ENCODE peak calls at places on chromosomes 6 and 20, in seven cellular contexts. O is IMR-90, H is PC-9, Y is uterus, W is OCI-LY7, A is cardiac muscle cell, C is Karpas-422. I is an unnamed sample. For H3K9me3, the result is how much of the 10 kb centered on the place peaks cover.

GRCh38 chr6:40917603-40918002 is 121.4 kb downstream of the UNC5CL start:
- DNase-seq in O (no peak), H (no peak), Y (no peak), W (no peak), A (no peak), C (peak), I (no peak)

GRCh38 chr6:148367418-148368024 is 24.9 kb downstream of the SASH1 start:
- DNase-seq in O (peak), H (no peak), Y (peak), W (no peak), A (no peak), C (peak), I (peak)

GRCh38 chr20:2124632-2125131 is 23.1 kb downstream of the STK35 start:
- DNase-seq in O (no peak), H (no peak), Y (no peak), W (peak), A (no peak), C (no peak), I (no peak)

GRCh38 chr6:106670236-106670635 is 40.9 kb downstream of the QRSL1 start:
- DNase-seq in O (no peak), H (no peak), Y (no peak), W (no peak), A (no peak), C (peak), I (no peak)

GRCh38 chr20:37516697-37517370 is 4.2 kb upstream of the NNAT start:
- DNase-seq in O (peak), H (no peak), Y (no peak), W (no peak), A (no peak), C (no peak), I (no peak)

GRCh38 chr20:17654649-17655285 is 27.3 kb downstream of the RRBP1 start:
- DNase-seq in O (peak), H (peak), Y (peak), W (no peak), A (peak), C (no peak), I (no peak)

GRCh38 chr6:33419580-33420492 is at the start of gene SYNGAP1:
- DNase-seq in O (peak), H (no peak), Y (peak), W (peak), A (peak), C (peak), I (peak)

GRCh38 chr6:126102358-126102757 is 116.0 kb downstream of the TRMT11 start:
- DNase-seq in O (no peak), H (no peak), Y (no peak), W (no peak), A (no peak), C (no peak), I (no peak)

GRCh38 chr6:32883789-32884188 is 29.8 kb downstream of the PSMB9 start:
- DNase-seq in O (peak), H (no peak), Y (no peak), W (no peak), A (peak), C (no peak), I (no peak)

GRCh38 chr6:144314003-144314485 is 28.9 kb downstream of the UTRN start:
- DNase-seq in O (peak), H (no peak), Y (peak), W (no peak), A (no peak), C (no peak), I (peak)

GRCh38 chr6:111407686-111408085 is 75.3 kb downstream of the REV3L start:
- DNase-seq in O (no peak), H (no peak), Y (no peak), W (no peak), A (no peak), C (no peak), I (no peak)

GRCh38 chr6:101163611-101164010 is 229.9 kb upstream of the GRIK2 start:
- DNase-seq in O (no peak), H (no peak), Y (no peak), W (no peak), A (no peak), C (no peak), I (no peak)

GRCh38 chr6:13677878-13678254 is 33.8 kb downstream of the RANBP9 start:
- DNase-seq in O (no peak), H (no peak), Y (no peak), W (no peak), A (no peak), C (no peak), I (no peak)

GRCh38 chr6:39268721-39269120 is 39.4 kb upstream of the KCNK5 start:
- DNase-seq in O (no peak), H (no peak), Y (no peak), W (no peak), A (no peak), C (no peak), I (no peak)

GRCh38 chr6:55528624-55529023 is 50.4 kb downstream of the HMGCLL1 start:
- DNase-seq in O (peak), H (peak), Y (no peak), W (peak), A (no peak), C (peak), I (no peak)

GRCh38 chr6:13741358-13741757 is 29.7 kb upstream of the RANBP9 start:
- DNase-seq in O (no peak), H (no peak), Y (no peak), W (no peak), A (no peak), C (no peak), I (no peak)

GRCh38 chr20:6525447-6526303 is 241.8 kb upstream of the BMP2 start:
- DNase-seq in O (peak), H (no peak), Y (no peak), W (no peak), A (no peak), C (no peak), I (no peak)

GRCh38 chr6:166046232-166046631 is 121.4 kb downstream of the TBXT start:
- DNase-seq in O (peak), H (no peak), Y (no peak), W (no peak), A (no peak), C (no peak), I (no peak)

GRCh38 chr6:76230711-76231110 is 158.2 kb upstream of the IMPG1 start:
- DNase-seq in O (no peak), H (no peak), Y (no peak), W (no peak), A (no peak), C (no peak), I (no peak)
- H3K4me3 ChIP-seq in O (no peak), H (no peak), Y (no peak), W (no peak), A (no peak), C (no peak), I (no peak)

GRCh38 chr6:164275773-164276172 is 861.3 kb downstream of the QKI start:
- DNase-seq in O (no peak), H (no peak), Y (no peak), W (no peak), A (no peak), C (no peak), I (no peak)

GRCh38 chr6:164276211-164276610 is 861.7 kb downstream of the QKI start:
- DNase-seq in O (no peak), H (no peak), Y (no peak), W (no peak), A (no peak), C (no peak), I (no peak)

GRCh38 chr6:164274510-164274909 is 860.0 kb downstream of the QKI start:
- DNase-seq in O (no peak), H (no peak), Y (no peak), W (no peak), A (no peak), C (no peak), I (no peak)

GRCh38 chr6:164273491-164273890 is 859.0 kb downstream of the QKI start:
- DNase-seq in O (no peak), H (no peak), Y (no peak), W (no peak), A (no peak), C (no peak), I (no peak)
- H3K9me3 ChIP-seq in O (under half), H (under half), Y (under half), W (under half), A (under half), C (under half), I (under half)

DNA sequence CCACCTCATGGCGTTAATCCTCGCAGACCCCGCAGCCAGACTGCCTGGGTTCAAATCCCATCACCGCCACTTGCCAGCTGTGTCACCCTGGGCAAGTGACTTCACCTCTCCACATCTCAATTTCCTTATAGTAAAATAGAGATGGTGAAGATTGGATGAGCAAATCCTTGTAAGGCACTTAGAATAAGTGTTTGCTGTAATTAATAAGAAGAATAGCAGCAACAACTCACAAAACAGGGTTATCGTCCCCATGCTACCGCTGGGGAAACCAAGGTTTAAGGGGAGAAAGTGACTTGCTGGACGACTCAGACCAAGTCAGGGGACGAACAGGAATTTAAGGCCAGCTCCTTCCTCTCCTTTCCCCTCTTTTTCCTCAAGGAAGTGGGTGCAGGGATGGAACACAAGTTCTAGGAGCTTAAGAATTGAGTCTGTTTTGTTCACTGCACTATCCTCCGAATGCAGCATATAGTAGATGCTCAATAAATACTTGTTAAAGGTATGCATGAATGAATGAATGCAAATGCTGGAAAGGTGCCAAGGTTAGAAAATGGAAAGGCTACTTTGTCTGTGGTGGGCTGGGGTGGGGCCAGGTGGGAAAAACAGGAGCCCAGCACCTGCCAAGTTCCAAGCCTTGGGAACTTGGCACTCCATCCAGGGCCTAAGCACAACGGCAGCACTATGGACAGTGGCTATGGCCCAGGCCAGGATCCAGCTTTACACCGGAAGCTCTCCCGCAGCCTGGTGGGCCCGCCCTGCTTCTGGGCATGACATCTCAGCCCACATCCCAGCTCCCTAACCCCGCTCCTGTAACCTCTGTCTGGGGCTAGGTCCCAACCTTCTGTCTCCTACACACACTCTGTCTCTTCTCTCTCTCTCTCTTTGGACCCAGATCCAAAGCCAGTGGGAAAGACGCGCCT is 4.9 kb upstream of the CDH22 start:
- DNase-seq in O (no peak), H (no peak), Y (no peak), W (no peak), A (no peak), C (no peak), I (no peak)
- H3K4me3 ChIP-seq in O (no peak), H (no peak), Y (no peak), W (no peak), A (peak), C (no peak), I (no peak)

GRCh38 chr6:168611691-168612090 is 170.7 kb downstream of the SMOC2 start:
- DNase-seq in O (no peak), H (no peak), Y (no peak), W (no peak), A (no peak), C (no peak), I (no peak)
- H3K9me3 ChIP-seq in O (under half), H (under half), Y (under half), W (under half), A (under half), C (under half), I (under half)

GRCh38 chr6:163260911-163261310 is 153.6 kb upstream of the QKI start:
- DNase-seq in O (no peak), H (no peak), Y (no peak), W (no peak), A (no peak), C (no peak), I (no peak)
- H3K4me3 ChIP-seq in O (no peak), H (no peak), Y (no peak), W (no peak), A (no peak), C (no peak), I (no peak)

DNA sequence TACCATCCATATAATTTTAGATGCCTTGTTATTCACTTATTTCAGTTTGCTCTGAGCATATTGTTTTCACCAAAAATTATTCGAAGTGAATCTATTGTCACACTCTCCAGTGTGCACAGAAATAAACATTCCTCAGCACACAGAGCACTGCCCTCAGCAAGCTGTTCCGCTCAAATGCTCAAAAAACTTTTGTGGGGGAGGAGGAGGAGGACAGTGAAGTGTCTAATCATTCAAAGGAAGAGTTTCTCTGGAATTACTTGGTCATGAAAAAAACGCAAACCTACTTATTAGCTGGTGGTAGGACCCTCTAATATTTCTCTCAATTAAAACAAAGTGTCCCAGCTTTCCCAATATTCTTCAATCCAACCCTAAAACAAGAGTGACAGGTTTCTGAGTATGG is 88.3 kb downstream of the DTNBP1 start:
- DNase-seq in O (no peak), H (no peak), Y (no peak), W (no peak), A (no peak), C (no peak), I (no peak)
- H3K9me3 ChIP-seq in O (under half), H (under half), Y (under half), W (under half), A (under half), C (under half), I (under half)

DNA sequence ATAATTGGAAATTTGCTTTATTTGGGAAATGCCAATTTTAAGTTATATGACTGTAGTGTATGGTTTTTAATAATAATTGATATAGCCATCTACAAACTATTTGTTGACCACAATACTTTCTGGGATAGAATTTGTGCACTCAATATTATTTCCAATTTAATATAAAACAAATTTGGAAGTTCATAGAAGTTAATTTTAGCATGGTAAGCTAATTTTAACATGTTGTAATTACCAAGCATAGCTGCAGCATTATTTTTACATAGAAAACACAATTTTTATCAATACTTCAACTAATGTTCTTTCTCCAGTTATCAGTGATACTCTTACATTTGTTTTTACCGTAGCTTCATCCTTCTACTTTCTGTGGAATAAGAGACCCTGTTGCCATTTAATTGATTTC is 100.8 kb downstream of the L3MBTL3 start:
- DNase-seq in O (no peak), H (no peak), Y (no peak), W (no peak), A (no peak), C (no peak), I (no peak)
- H3K4me3 ChIP-seq in O (no peak), H (no peak), Y (no peak), W (no peak), A (no peak), C (no peak), I (no peak)

GRCh38 chr20:29298759-29299613 is 1958.5 kb upstream of the DEFB115 start:
- DNase-seq in O (no peak), H (no peak), Y (no peak), W (no peak), A (no peak), C (no peak), I (no peak)
- H3K9me3 ChIP-seq in O (under half), H (under half), Y (under half), W (under half), A (under half), C (under half), I (under half)

DNA sequence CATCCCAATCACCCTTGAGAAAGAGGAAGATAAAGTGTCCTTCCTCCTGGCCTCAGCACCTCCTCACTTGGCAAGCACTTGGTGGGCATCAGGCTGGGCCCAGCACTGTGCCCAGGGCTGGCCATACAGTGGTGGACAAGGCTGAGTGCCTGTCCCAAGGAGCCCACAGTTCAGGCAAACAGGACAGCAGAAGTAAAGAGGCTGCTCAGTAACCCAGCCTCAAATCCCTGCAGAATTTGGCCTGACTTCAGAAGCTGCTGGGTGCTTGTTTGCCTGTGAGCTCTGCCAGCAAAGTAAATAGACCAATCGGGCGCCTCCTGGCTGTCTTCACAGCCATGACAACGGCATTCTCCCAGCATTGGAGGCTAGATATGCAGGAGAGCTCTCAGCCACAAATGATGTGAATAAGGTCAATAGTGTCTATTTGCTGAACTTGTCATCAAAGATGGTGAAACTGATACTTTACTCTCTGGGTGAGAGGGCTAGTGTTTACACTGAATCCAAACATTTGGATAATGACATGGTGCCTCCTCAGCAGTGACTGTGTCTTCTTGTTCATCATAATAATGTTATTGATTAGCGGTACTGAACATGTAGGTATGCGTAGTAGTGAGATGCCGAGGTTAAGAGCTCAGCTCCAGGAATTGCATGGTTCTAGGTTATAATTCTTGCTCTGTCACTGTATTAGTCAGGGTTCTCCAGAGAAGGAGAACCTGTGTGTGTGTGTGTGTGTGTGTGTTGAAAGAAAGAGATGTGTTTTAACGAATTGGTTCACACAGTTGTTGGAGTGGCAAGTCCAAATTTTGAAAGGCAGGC is 36.9 kb upstream of the FANCE start:
- DNase-seq in O (peak), H (peak), Y (peak), W (peak), A (peak), C (peak), I (peak)
- H3K4me3 ChIP-seq in O (no peak), H (no peak), Y (no peak), W (no peak), A (no peak), C (no peak), I (no peak)

I was measured in aorta.